ENCODE peak calls at places on chromosome 22, in six cellular contexts. I is PC-9, H is colonic mucosa, T is fibroblast of lung, Y is Peyer's patch, A is HCT116. L is an unnamed sample.

GRCh38 chr22:49930596-49931412 is 12.4 kb downstream of the CRELD2 start:
- DNase-seq in I (peak; percentile 87), H (peak; percentile 85), T (peak; percentile 20), Y (peak; percentile 93), A (peak; percentile 78), L (peak; percentile 83)

GRCh38 chr22:32686354-32686753 is 115.2 kb upstream of the TIMP3 start:
- DNase-seq in I (no peak), H (no peak), T (peak; percentile 19), Y (no peak), A (no peak), L (no peak)

GRCh38 chr22:37996079-37996478 is 11.7 kb upstream of the SOX10 start:
- DNase-seq in I (no peak), H (no peak), T (no peak), Y (no peak), A (no peak), L (no peak)

GRCh38 chr22:39013923-39014722 is at the start of gene APOBEC3C:
- DNase-seq in I (peak; percentile 89), H (peak; percentile 86), T (peak; percentile 91), Y (peak; percentile 95), A (peak; percentile 65), L (peak; percentile 91)

GRCh38 chr22:27212617-27213177 is 555.3 kb downstream of the MIAT start:
- DNase-seq in I (no peak), H (peak; percentile 75), T (peak; percentile 99), Y (peak; percentile 84), A (no peak), L (no peak)

GRCh38 chr22:40747361-40747760 is 68.1 kb downstream of the MCHR1 start:
- DNase-seq in I (no peak), H (no peak), T (no peak), Y (no peak), A (no peak), L (no peak)

GRCh38 chr22:39219071-39220050 is 25.4 kb downstream of the PDGFB start:
- DNase-seq in I (no peak), H (no peak), T (no peak), Y (peak; percentile 27), A (no peak), L (peak; percentile 18)

GRCh38 chr22:45678961-45679912 is 7.6 kb downstream of the ATXN10 start:
- DNase-seq in I (no peak), H (no peak), T (peak; percentile 87), Y (no peak), A (no peak), L (no peak)

GRCh38 chr22:49783036-49783746 is 44.5 kb downstream of the BRD1 start:
- DNase-seq in I (no peak), H (no peak), T (no peak), Y (no peak), A (no peak), L (peak; percentile 48)

GRCh38 chr22:37745548-37746365 is 48.9 kb downstream of the TRIOBP start:
- DNase-seq in I (peak; percentile 92), H (peak; percentile 92), T (peak; percentile 83), Y (peak; percentile 96), A (no peak), L (peak; percentile 97)

GRCh38 chr22:44667829-44668189 is 34.2 kb upstream of the PRR5 start:
- DNase-seq in I (no peak), H (no peak), T (no peak), Y (peak; percentile 84), A (no peak), L (peak; percentile 50)

GRCh38 chr22:40022536-40023225 is 27.9 kb downstream of the FAM83F start:
- DNase-seq in I (no peak), H (peak; percentile 38), T (no peak), Y (no peak), A (no peak), L (peak; percentile 43)

GRCh38 chr22:26450453-26451185 is 21.6 kb downstream of the ASPHD2 start:
- DNase-seq in I (no peak), H (no peak), T (no peak), Y (no peak), A (no peak), L (no peak)

GRCh38 chr22:38826386-38826785 is 17.4 kb downstream of the NPTXR start:
- DNase-seq in I (no peak), H (no peak), T (no peak), Y (no peak), A (no peak), L (peak; percentile 51)

GRCh38 chr22:44458044-44459020 is 39.7 kb downstream of the RTL6 start:
- DNase-seq in I (no peak), H (peak; percentile 9), T (no peak), Y (peak; percentile 32), A (no peak), L (no peak)

GRCh38 chr22:36816635-36817428 is at the start of gene PVALB:
- DNase-seq in I (peak; percentile 54), H (no peak), T (peak; percentile 29), Y (no peak), A (no peak), L (no peak)

GRCh38 chr22:50473855-50474671 is 772 bp downstream of the SBF1 start:
- DNase-seq in I (peak; percentile 46), H (peak; percentile 47), T (peak; percentile 60), Y (no peak), A (no peak), L (peak; percentile 82)

GRCh38 chr22:36871669-36872081 is 10.9 kb downstream of the NCF4 start:
- DNase-seq in I (peak; percentile 74), H (no peak), T (no peak), Y (no peak), A (peak; percentile 46), L (peak; percentile 67)

GRCh38 chr22:19809741-19810140 is 44.9 kb downstream of the GNB1L start:
- DNase-seq in I (no peak), H (no peak), T (no peak), Y (no peak), A (no peak), L (peak; percentile 28)

GRCh38 chr22:45577746-45578523 is 75.3 kb downstream of the FBLN1 start:
- DNase-seq in I (peak; percentile 79), H (peak; percentile 86), T (peak; percentile 67), Y (peak; percentile 89), A (peak; percentile 68), L (peak; percentile 93)

GRCh38 chr22:28977481-28977971 is 84.1 kb downstream of the C22orf31 start:
- DNase-seq in I (peak; percentile 14), H (no peak), T (peak; percentile 55), Y (no peak), A (peak; percentile 18), L (no peak)

GRCh38 chr22:40342521-40342920 is 3.8 kb upstream of the ADSL start:
- DNase-seq in I (no peak), H (no peak), T (no peak), Y (peak; percentile 28), A (no peak), L (no peak)

GRCh38 chr22:30245985-30246901 is at the start of gene LIF:
- DNase-seq in I (no peak), H (peak; percentile 42), T (peak; percentile 82), Y (peak; percentile 70), A (no peak), L (no peak)
- TF ChIP-seq CTCF in I (no peak), H (no peak), T (no peak), Y (peak; percentile 29), A (no peak), L (no peak)

GRCh38 chr22:24990344-24990905 is 37.9 kb downstream of the KIAA1671 start:
- DNase-seq in I (no peak), H (no peak), T (no peak), Y (no peak), A (no peak), L (no peak)

GRCh38 chr22:24995649-24996180 is 43.2 kb downstream of the KIAA1671 start:
- DNase-seq in I (no peak), H (no peak), T (no peak), Y (no peak), A (no peak), L (no peak)

GRCh38 chr22:24994070-24994763 is 41.7 kb downstream of the KIAA1671 start:
- DNase-seq in I (peak; percentile 75), H (peak; percentile 89), T (peak; percentile 68), Y (peak; percentile 88), A (peak; percentile 73), L (no peak)

GRCh38 chr22:24989541-24989951 is 37.0 kb downstream of the KIAA1671 start:
- DNase-seq in I (no peak), H (no peak), T (peak; percentile 33), Y (no peak), A (no peak), L (no peak)

DNA sequence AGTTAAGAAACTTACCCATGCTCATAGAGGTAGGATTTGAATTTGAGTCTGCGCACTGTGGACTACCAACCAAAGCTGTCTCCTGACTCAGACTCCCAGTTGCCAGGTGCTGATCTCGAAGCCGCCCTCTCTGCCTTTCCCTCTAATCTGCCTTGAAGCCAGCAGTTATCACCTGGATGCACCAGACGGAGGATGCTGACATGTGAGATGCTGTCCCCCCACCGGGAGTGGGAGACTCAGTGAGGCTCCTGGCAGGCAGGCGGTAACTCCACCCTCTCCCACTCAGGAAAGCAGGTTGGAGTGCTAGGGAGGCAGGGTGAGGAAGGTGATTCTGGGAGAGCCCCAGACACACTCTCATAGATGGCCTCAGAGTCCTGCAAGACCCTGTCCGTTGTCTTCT is 40.4 kb downstream of the KIAA1671 start:
- DNase-seq in I (no peak), H (no peak), T (no peak), Y (no peak), A (no peak), L (no peak)
- H3K27ac ChIP-seq in I (no peak overlapping the region), H (peak overlapping the region; percentile 80), T (no peak overlapping the region), Y (no peak overlapping the region), A (no peak overlapping the region), L (no peak overlapping the region)

DNA sequence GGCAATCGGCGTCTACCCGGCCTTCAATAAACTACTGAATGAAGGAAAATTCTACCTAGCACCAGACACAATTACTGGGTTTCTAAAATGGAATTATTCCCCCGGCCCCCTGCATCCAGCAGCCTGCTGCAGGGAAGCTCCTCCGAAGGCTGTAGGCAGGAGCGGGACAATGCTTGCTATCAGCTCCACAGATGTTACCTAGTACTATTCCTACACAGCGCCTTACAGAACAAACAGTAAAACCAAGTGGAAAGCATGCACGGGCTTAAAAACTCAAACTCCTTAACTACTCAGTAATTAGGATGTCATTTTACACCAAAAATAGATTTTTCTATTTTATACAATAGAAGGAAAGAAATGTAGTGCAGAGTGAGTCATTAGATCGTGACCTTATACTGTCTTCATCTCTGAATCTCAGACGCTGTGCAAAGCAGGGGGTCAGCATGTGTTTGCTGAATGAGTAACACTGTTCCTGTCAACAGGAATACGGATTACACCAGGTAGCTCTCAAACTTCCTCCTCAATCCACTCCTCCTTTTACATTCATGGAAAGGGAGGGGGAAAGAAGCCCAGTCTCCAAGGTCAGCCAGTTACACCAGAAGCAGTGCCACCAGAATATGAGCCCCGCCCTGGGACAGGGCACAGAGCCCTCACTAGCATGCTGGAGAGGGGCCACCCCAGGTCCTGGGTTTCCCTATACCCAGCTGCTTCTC is 74.9 kb downstream of the PACSIN2 start:
- DNase-seq in I (peak; percentile 69), H (peak; percentile 84), T (peak; percentile 90), Y (peak; percentile 68), A (peak; percentile 78), L (peak; percentile 82)
- TF ChIP-seq CTCF in I (no peak), H (no peak), T (no peak), Y (no peak), A (no peak), L (no peak)

DNA sequence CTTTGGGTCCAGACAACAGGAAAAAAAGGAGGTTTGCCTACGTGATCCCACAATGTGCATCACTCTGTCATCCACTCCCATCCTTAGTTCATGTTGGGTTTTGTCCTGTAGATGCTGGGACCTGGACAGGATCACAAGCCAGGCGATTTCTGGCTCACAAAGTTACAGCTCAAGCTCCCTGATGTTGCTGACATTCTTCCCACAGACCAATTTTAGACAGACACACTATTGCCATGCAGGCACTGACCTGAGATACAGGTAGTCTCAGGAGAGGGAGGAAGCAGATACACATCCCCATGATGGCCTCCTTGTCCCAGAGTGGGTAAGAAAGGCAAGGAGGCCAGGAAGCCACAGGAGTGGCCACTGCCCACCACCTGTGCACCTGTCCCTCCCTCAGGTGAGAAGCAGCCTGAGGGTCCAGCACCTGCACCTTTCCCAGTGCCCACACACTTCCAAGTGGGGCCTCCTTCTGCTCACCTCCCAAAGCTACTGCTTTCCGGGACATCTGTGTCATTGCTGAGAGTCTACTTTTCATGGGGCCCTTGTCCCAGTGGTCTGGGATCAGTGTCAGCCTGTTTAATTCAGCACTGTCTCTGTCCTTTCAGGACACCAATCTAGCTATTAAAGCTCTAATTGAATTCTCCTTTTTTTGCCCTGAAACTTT is 52.0 kb upstream of the TOP3B start:
- DNase-seq in I (no peak), H (no peak), T (no peak), Y (no peak), A (no peak), L (no peak)
- H3K27ac ChIP-seq in I (no peak overlapping the region), H (no peak overlapping the region), T (no peak overlapping the region), Y (no peak overlapping the region), A (no peak overlapping the region), L (no peak overlapping the region)

L was measured in kidney.